ENCODE peak calls at places on chromosomes 3 and 15, in seven cellular contexts. One of them, this sample, is unnamed.

GRCh38 chr15:76987896-76988860 is 6.7 kb upstream of the PSTPIP1 start:
- DNase-seq in GM12878: peak; percentile 90
- DNase-seq in H1: no peak
- DNase-seq in HCT116: no peak
- DNase-seq in HepG2: no peak
- DNase-seq in SK-N-SH: no peak
- DNase-seq in NT2/D1: no peak
- DNase-seq in this sample: peak; percentile 33

GRCh38 chr15:74662064-74662860 is 33.6 kb downstream of the EDC3 start:
- DNase-seq in GM12878: no peak
- DNase-seq in NT2/D1: no peak
- DNase-seq in SK-N-SH: no peak
- DNase-seq in HepG2: no peak
- DNase-seq in H1: no peak
- DNase-seq in HCT116: no peak
- DNase-seq in this sample: no peak

GRCh38 chr15:90099072-90099867 is 3.0 kb downstream of the IDH2 start:
- DNase-seq in GM12878: no peak
- DNase-seq in SK-N-SH: no peak
- DNase-seq in H1: no peak
- DNase-seq in NT2/D1: no peak
- DNase-seq in HepG2: no peak
- DNase-seq in HCT116: no peak
- DNase-seq in this sample: no peak

GRCh38 chr3:165644331-165644730 is 192.9 kb downstream of the BCHE start:
- DNase-seq in HepG2: no peak
- DNase-seq in NT2/D1: no peak
- DNase-seq in SK-N-SH: no peak
- DNase-seq in GM12878: no peak
- DNase-seq in H1: no peak
- DNase-seq in HCT116: no peak
- DNase-seq in this sample: no peak

GRCh38 chr3:188956839-188957489 is 214.8 kb upstream of the TPRG1 start:
- DNase-seq in GM12878: no peak
- DNase-seq in HepG2: peak; percentile 49
- DNase-seq in H1: no peak
- DNase-seq in SK-N-SH: peak; percentile 22
- DNase-seq in NT2/D1: peak; percentile 58
- DNase-seq in HCT116: peak; percentile 60
- DNase-seq in this sample: peak; percentile 38

GRCh38 chr3:133256787-133257483 is 142.9 kb upstream of the BFSP2 start:
- DNase-seq in SK-N-SH: no peak
- DNase-seq in GM12878: peak; percentile 5
- DNase-seq in HCT116: no peak
- DNase-seq in NT2/D1: no peak
- DNase-seq in H1: no peak
- DNase-seq in HepG2: no peak
- DNase-seq in this sample: no peak

GRCh38 chr3:126994661-126995161 is 11.8 kb downstream of the PLXNA1 start:
- DNase-seq in NT2/D1: no peak
- DNase-seq in H1: no peak
- DNase-seq in HCT116: no peak
- DNase-seq in SK-N-SH: no peak
- DNase-seq in GM12878: no peak
- DNase-seq in HepG2: no peak
- DNase-seq in this sample: no peak

GRCh38 chr15:89958107-89958805 is 42.9 kb upstream of the ZNF710 start:
- DNase-seq in H1: no peak
- DNase-seq in GM12878: no peak
- DNase-seq in HepG2: peak; percentile 24
- DNase-seq in HCT116: no peak
- DNase-seq in NT2/D1: no peak
- DNase-seq in SK-N-SH: no peak
- DNase-seq in this sample: no peak

GRCh38 chr3:104763007-104763406 is 603.7 kb upstream of the ALCAM start:
- DNase-seq in H1: no peak
- DNase-seq in HepG2: no peak
- DNase-seq in NT2/D1: no peak
- DNase-seq in SK-N-SH: no peak
- DNase-seq in GM12878: no peak
- DNase-seq in HCT116: no peak
- DNase-seq in this sample: no peak

GRCh38 chr3:184186184-184186901 is at the start of gene ABCF3:
- DNase-seq in H1: no peak
- DNase-seq in SK-N-SH: peak; percentile 45
- DNase-seq in HepG2: no peak
- DNase-seq in NT2/D1: no peak
- DNase-seq in HCT116: no peak
- DNase-seq in GM12878: no peak
- DNase-seq in this sample: no peak

GRCh38 chr3:184181596-184181995 is 4.4 kb upstream of the ABCF3 start:
- DNase-seq in HepG2: no peak
- DNase-seq in HCT116: no peak
- DNase-seq in GM12878: no peak
- DNase-seq in SK-N-SH: no peak
- DNase-seq in H1: no peak
- DNase-seq in NT2/D1: no peak
- DNase-seq in this sample: no peak

GRCh38 chr3:184184546-184185234 is 1.3 kb upstream of the ABCF3 start:
- DNase-seq in HCT116: no peak
- DNase-seq in GM12878: no peak
- DNase-seq in NT2/D1: no peak
- DNase-seq in H1: no peak
- DNase-seq in SK-N-SH: no peak
- DNase-seq in HepG2: no peak
- DNase-seq in this sample: no peak

GRCh38 chr3:184185461-184186183 is 377 bp upstream of the ABCF3 start:
- DNase-seq in SK-N-SH: peak; percentile 97
- DNase-seq in HepG2: peak; percentile 97
- DNase-seq in GM12878: peak; percentile 97
- DNase-seq in H1: peak; percentile 98
- DNase-seq in NT2/D1: peak; percentile 99
- DNase-seq in HCT116: peak; percentile 97
- DNase-seq in this sample: peak; percentile 96

GRCh38 chr3:184183679-184184078 is 2.3 kb upstream of the ABCF3 start:
- DNase-seq in HepG2: no peak
- DNase-seq in NT2/D1: no peak
- DNase-seq in SK-N-SH: no peak
- DNase-seq in H1: no peak
- DNase-seq in HCT116: no peak
- DNase-seq in GM12878: no peak
- DNase-seq in this sample: no peak
- TF ChIP-seq YY1 in HepG2: no peak
- TF ChIP-seq YY1 in NT2/D1: no peak
- TF ChIP-seq YY1 in SK-N-SH: no peak
- TF ChIP-seq YY1 in H1: no peak
- TF ChIP-seq YY1 in HCT116: no peak
- TF ChIP-seq YY1 in GM12878: no peak
- TF ChIP-seq YY1 in this sample: no peak

DNA sequence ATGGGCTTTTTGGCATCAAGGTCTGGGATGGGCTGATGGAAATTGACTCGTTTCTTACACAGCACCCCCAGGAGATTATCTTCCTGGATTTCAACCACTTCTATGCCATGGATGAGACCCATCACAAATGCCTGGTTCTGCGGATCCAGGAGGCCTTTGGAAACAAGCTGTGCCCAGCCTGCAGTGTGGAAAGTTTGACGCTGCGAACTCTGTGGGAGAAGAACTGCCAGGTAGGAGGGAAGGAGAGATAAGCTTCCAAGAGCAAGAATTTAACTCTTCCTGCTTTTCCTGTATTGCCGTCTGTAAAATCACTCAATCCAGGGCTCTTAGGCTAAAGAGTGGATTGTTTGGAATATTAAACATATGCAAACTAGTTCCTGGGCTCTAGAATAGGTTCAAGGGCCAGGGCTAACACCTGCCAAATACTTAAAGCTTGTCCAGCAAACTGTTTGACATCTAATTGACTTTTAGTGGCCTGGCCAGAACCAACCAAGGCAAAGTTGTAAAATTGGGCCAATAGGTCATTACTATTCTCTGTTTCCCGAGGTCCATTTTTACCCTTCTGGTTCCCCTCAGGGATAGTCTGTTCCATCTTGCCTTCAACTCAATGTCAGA is 113.1 kb upstream of the ZBED2 start:
- DNase-seq in SK-N-SH: no peak
- DNase-seq in HCT116: no peak
- DNase-seq in H1: no peak
- DNase-seq in HepG2: no peak
- DNase-seq in GM12878: no peak
- DNase-seq in NT2/D1: no peak
- DNase-seq in this sample: no peak
- TF ChIP-seq YY1 in SK-N-SH: no peak
- TF ChIP-seq YY1 in HCT116: no peak
- TF ChIP-seq YY1 in H1: no peak
- TF ChIP-seq YY1 in HepG2: no peak
- TF ChIP-seq YY1 in GM12878: no peak
- TF ChIP-seq YY1 in NT2/D1: no peak
- TF ChIP-seq YY1 in this sample: no peak

DNA sequence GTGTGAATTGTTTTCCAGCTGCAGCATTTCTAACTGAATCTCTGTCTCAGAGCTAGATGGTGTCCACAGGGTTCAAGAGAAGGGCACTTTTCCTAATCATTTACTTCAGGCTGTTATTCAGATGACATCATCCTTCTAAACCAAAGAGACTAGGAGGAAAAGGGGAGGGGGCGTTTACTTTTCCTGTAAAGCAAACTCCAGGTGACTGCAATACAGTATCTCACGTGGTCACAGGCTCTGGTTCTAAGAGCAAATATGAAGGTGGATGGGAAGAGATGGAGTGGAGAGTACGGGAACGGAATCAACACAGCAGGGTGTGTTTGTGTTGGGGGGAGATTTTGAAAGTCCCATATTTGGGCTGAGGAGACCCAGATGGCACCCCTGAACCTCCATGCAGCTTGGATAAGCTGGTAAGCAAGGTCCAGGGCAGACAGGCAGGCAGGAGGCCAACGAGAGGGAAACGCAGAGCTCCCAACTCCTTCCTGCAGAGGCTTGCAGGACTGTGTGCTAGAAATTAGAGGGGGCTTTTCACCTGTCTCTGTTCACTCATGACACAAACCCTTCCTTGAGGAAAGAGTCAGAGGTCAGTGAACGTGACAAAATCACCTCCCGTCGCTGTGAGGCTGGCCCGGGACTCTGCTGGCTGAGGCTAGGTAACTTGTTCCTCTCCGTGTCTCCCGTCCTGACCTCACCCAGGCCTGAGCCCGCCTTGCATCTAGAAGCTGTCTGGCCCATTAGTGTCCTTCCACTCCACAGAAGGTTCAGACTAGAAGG is 151.2 kb downstream of the OPA1 start:
- DNase-seq in HCT116: no peak
- DNase-seq in NT2/D1: no peak
- DNase-seq in GM12878: peak; percentile 27
- DNase-seq in H1: no peak
- DNase-seq in SK-N-SH: no peak
- DNase-seq in HepG2: peak; percentile 99
- DNase-seq in this sample: peak; percentile 35
- TF ChIP-seq YY1 in HCT116: no peak
- TF ChIP-seq YY1 in NT2/D1: no peak
- TF ChIP-seq YY1 in GM12878: no peak
- TF ChIP-seq YY1 in H1: no peak
- TF ChIP-seq YY1 in SK-N-SH: no peak
- TF ChIP-seq YY1 in HepG2: no peak
- TF ChIP-seq YY1 in this sample: no peak

GRCh38 chr3:12957824-12958792 is 115.1 kb downstream of the IQSEC1 start:
- DNase-seq in H1: no peak
- DNase-seq in HepG2: no peak
- DNase-seq in SK-N-SH: no peak
- DNase-seq in GM12878: no peak
- DNase-seq in NT2/D1: no peak
- DNase-seq in HCT116: no peak
- DNase-seq in this sample: no peak

GRCh38 chr3:12954891-12955650 is 113.7 kb upstream of the RPL32 start:
- DNase-seq in NT2/D1: no peak
- DNase-seq in SK-N-SH: peak; percentile 88
- DNase-seq in HCT116: no peak
- DNase-seq in GM12878: no peak
- DNase-seq in HepG2: no peak
- DNase-seq in H1: no peak
- DNase-seq in this sample: no peak

GRCh38 chr3:12955651-12956315 is 114.4 kb upstream of the RPL32 start:
- DNase-seq in H1: no peak
- DNase-seq in SK-N-SH: no peak
- DNase-seq in GM12878: no peak
- DNase-seq in HCT116: no peak
- DNase-seq in NT2/D1: no peak
- DNase-seq in HepG2: no peak
- DNase-seq in this sample: no peak

GRCh38 chr3:12957334-12957733 is 115.9 kb downstream of the IQSEC1 start:
- DNase-seq in H1: no peak
- DNase-seq in SK-N-SH: no peak
- DNase-seq in GM12878: no peak
- DNase-seq in HepG2: no peak
- DNase-seq in HCT116: no peak
- DNase-seq in NT2/D1: no peak
- DNase-seq in this sample: no peak

DNA sequence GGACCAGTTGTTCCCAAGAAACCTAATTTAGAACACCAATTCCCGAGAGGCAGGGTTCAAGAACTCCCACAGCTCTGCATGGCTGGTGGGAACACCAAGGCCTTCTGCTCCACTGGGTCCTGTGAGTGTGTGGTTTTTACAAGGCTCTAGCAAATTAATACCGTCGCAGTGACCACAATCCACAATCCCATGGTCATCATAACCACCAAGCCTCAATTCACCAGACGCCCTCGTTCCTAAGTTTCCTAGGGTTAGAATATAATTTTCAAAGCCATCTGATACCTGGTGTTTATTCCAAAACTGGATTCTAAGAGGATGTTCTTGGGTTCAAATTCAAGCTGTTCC is 114.9 kb upstream of the RPL32 start:
- DNase-seq in HepG2: no peak
- DNase-seq in GM12878: no peak
- DNase-seq in HCT116: no peak
- DNase-seq in NT2/D1: no peak
- DNase-seq in H1: no peak
- DNase-seq in SK-N-SH: no peak
- DNase-seq in this sample: no peak
- TF ChIP-seq YY1 in HepG2: no peak
- TF ChIP-seq YY1 in GM12878: no peak
- TF ChIP-seq YY1 in HCT116: no peak
- TF ChIP-seq YY1 in NT2/D1: no peak
- TF ChIP-seq YY1 in H1: no peak
- TF ChIP-seq YY1 in SK-N-SH: no peak
- TF ChIP-seq YY1 in this sample: no peak

GRCh38 chr15:41940441-41940857 is 31.9 kb downstream of the EHD4 start:
- DNase-seq in HepG2: peak; percentile 20
- DNase-seq in GM12878: no peak
- DNase-seq in HCT116: peak; percentile 82
- DNase-seq in SK-N-SH: no peak
- DNase-seq in H1: no peak
- DNase-seq in NT2/D1: no peak
- DNase-seq in this sample: no peak
- TF ChIP-seq YY1 in HepG2: no peak
- TF ChIP-seq YY1 in GM12878: no peak
- TF ChIP-seq YY1 in HCT116: peak; percentile 4
- TF ChIP-seq YY1 in SK-N-SH: no peak
- TF ChIP-seq YY1 in H1: no peak
- TF ChIP-seq YY1 in NT2/D1: no peak
- TF ChIP-seq YY1 in this sample: no peak

This sample was measured in K562.